ENCODE peak calls at places on chromosomes 2 and 18, in five cellular contexts. One of them, this sample, is unnamed.

GRCh38 chr2:152847067-152847466 is 128.6 kb downstream of the ARL6IP6 start:
- DNase-seq in stimulated activated CD4-positive, alpha-beta T cell treated with anti-CD3 and anti-CD28 coated beads, Interleukin-12 subunit alpha, Interleukin-12 subunit beta, amount 100 ng/mL, for 4 hours: no peak
- DNase-seq in T-helper 1 cell: no peak
- DNase-seq in D341Med: no peak
- DNase-seq in NCI-H510A: no peak
- DNase-seq in this sample: no peak

GRCh38 chr2:127453392-127454171 is 35.4 kb downstream of the PROC start:
- DNase-seq in D341Med: peak; percentile 50
- DNase-seq in stimulated activated CD4-positive, alpha-beta T cell treated with anti-CD3 and anti-CD28 coated beads, Interleukin-12 subunit alpha, Interleukin-12 subunit beta, amount 100 ng/mL, for 4 hours: no peak
- DNase-seq in T-helper 1 cell: no peak
- DNase-seq in NCI-H510A: no peak
- DNase-seq in this sample: no peak

GRCh38 chr2:142130111-142131015 is 453 bp downstream of the LRP1B start:
- DNase-seq in T-helper 1 cell: no peak
- DNase-seq in NCI-H510A: peak; percentile 41
- DNase-seq in stimulated activated CD4-positive, alpha-beta T cell treated with anti-CD3 and anti-CD28 coated beads, Interleukin-12 subunit alpha, Interleukin-12 subunit beta, amount 100 ng/mL, for 4 hours: no peak
- DNase-seq in D341Med: peak; percentile 49
- DNase-seq in this sample: peak; percentile 26

GRCh38 chr2:43519711-43520221 is 76.1 kb downstream of the THADA start:
- DNase-seq in NCI-H510A: no peak
- DNase-seq in D341Med: no peak
- DNase-seq in T-helper 1 cell: no peak
- DNase-seq in stimulated activated CD4-positive, alpha-beta T cell treated with anti-CD3 and anti-CD28 coated beads, Interleukin-12 subunit alpha, Interleukin-12 subunit beta, amount 100 ng/mL, for 4 hours: no peak
- DNase-seq in this sample: no peak

GRCh38 chr2:14745288-14746076 is 113.0 kb downstream of the LRATD1 start:
- DNase-seq in D341Med: no peak
- DNase-seq in stimulated activated CD4-positive, alpha-beta T cell treated with anti-CD3 and anti-CD28 coated beads, Interleukin-12 subunit alpha, Interleukin-12 subunit beta, amount 100 ng/mL, for 4 hours: no peak
- DNase-seq in T-helper 1 cell: no peak
- DNase-seq in NCI-H510A: no peak
- DNase-seq in this sample: no peak

GRCh38 chr18:64333584-64333983 is 184.7 kb upstream of the LINC00305 start:
- DNase-seq in D341Med: no peak
- DNase-seq in NCI-H510A: no peak
- DNase-seq in T-helper 1 cell: no peak
- DNase-seq in stimulated activated CD4-positive, alpha-beta T cell treated with anti-CD3 and anti-CD28 coated beads, Interleukin-12 subunit alpha, Interleukin-12 subunit beta, amount 100 ng/mL, for 4 hours: no peak
- DNase-seq in this sample: no peak

GRCh38 chr2:74891136-74891764 is 57.3 kb downstream of the HK2 start:
- DNase-seq in T-helper 1 cell: no peak
- DNase-seq in D341Med: no peak
- DNase-seq in NCI-H510A: no peak
- DNase-seq in stimulated activated CD4-positive, alpha-beta T cell treated with anti-CD3 and anti-CD28 coated beads, Interleukin-12 subunit alpha, Interleukin-12 subunit beta, amount 100 ng/mL, for 4 hours: no peak
- DNase-seq in this sample: no peak

GRCh38 chr2:225233234-225233633 is 166.3 kb upstream of the NYAP2 start:
- DNase-seq in stimulated activated CD4-positive, alpha-beta T cell treated with anti-CD3 and anti-CD28 coated beads, Interleukin-12 subunit alpha, Interleukin-12 subunit beta, amount 100 ng/mL, for 4 hours: no peak
- DNase-seq in NCI-H510A: no peak
- DNase-seq in T-helper 1 cell: no peak
- DNase-seq in D341Med: no peak
- DNase-seq in this sample: no peak

GRCh38 chr2:145685323-145686050 is 1165.6 kb upstream of the ZEB2 start:
- DNase-seq in NCI-H510A: no peak
- DNase-seq in D341Med: no peak
- DNase-seq in stimulated activated CD4-positive, alpha-beta T cell treated with anti-CD3 and anti-CD28 coated beads, Interleukin-12 subunit alpha, Interleukin-12 subunit beta, amount 100 ng/mL, for 4 hours: no peak
- DNase-seq in T-helper 1 cell: no peak
- DNase-seq in this sample: no peak

GRCh38 chr2:216195565-216195978 is 86.4 kb downstream of the XRCC5 start:
- DNase-seq in NCI-H510A: no peak
- DNase-seq in D341Med: no peak
- DNase-seq in stimulated activated CD4-positive, alpha-beta T cell treated with anti-CD3 and anti-CD28 coated beads, Interleukin-12 subunit alpha, Interleukin-12 subunit beta, amount 100 ng/mL, for 4 hours: no peak
- DNase-seq in T-helper 1 cell: no peak
- DNase-seq in this sample: no peak

GRCh38 chr2:107717666-107718065 is 109.0 kb upstream of the RGPD4 start:
- DNase-seq in stimulated activated CD4-positive, alpha-beta T cell treated with anti-CD3 and anti-CD28 coated beads, Interleukin-12 subunit alpha, Interleukin-12 subunit beta, amount 100 ng/mL, for 4 hours: no peak
- DNase-seq in T-helper 1 cell: no peak
- DNase-seq in NCI-H510A: peak; percentile 30
- DNase-seq in D341Med: no peak
- DNase-seq in this sample: no peak

GRCh38 chr2:200618590-200619021 is 32.8 kb downstream of the AOX1 start:
- DNase-seq in D341Med: no peak
- DNase-seq in T-helper 1 cell: no peak
- DNase-seq in stimulated activated CD4-positive, alpha-beta T cell treated with anti-CD3 and anti-CD28 coated beads, Interleukin-12 subunit alpha, Interleukin-12 subunit beta, amount 100 ng/mL, for 4 hours: no peak
- DNase-seq in NCI-H510A: no peak
- DNase-seq in this sample: no peak

GRCh38 chr2:193528458-193528857 is 1333.7 kb upstream of the TMEFF2 start:
- DNase-seq in T-helper 1 cell: no peak
- DNase-seq in D341Med: no peak
- DNase-seq in NCI-H510A: no peak
- DNase-seq in stimulated activated CD4-positive, alpha-beta T cell treated with anti-CD3 and anti-CD28 coated beads, Interleukin-12 subunit alpha, Interleukin-12 subunit beta, amount 100 ng/mL, for 4 hours: no peak
- DNase-seq in this sample: no peak

GRCh38 chr2:14633451-14634211 is 1.1 kb downstream of the LRATD1 start:
- DNase-seq in NCI-H510A: no peak
- DNase-seq in stimulated activated CD4-positive, alpha-beta T cell treated with anti-CD3 and anti-CD28 coated beads, Interleukin-12 subunit alpha, Interleukin-12 subunit beta, amount 100 ng/mL, for 4 hours: no peak
- DNase-seq in T-helper 1 cell: no peak
- DNase-seq in D341Med: peak; percentile 21
- DNase-seq in this sample: peak; percentile 4

GRCh38 chr2:64595397-64596160 is 58.1 kb downstream of the SERTAD2 start:
- DNase-seq in stimulated activated CD4-positive, alpha-beta T cell treated with anti-CD3 and anti-CD28 coated beads, Interleukin-12 subunit alpha, Interleukin-12 subunit beta, amount 100 ng/mL, for 4 hours: no peak
- DNase-seq in T-helper 1 cell: no peak
- DNase-seq in D341Med: peak; percentile 55
- DNase-seq in NCI-H510A: no peak
- DNase-seq in this sample: no peak

GRCh38 chr2:9556121-9556869 is 665 bp upstream of the ADAM17 start:
- DNase-seq in NCI-H510A: no peak
- DNase-seq in T-helper 1 cell: peak; percentile 8
- DNase-seq in stimulated activated CD4-positive, alpha-beta T cell treated with anti-CD3 and anti-CD28 coated beads, Interleukin-12 subunit alpha, Interleukin-12 subunit beta, amount 100 ng/mL, for 4 hours: no peak
- DNase-seq in D341Med: no peak
- DNase-seq in this sample: no peak